ENCODE peak calls at places on chromosomes 6 and 20, in ten cellular contexts. D, K, H, X, O, A, N, M, R and G are unnamed samples.

GRCh38 chr6:7542878-7543394 is 1.5 kb downstream of the DSP start:
- DNase-seq in D (no peak), K (peak), H (peak), X (no peak), O (peak), A (peak), N (peak), M (peak), R (no peak), G (peak)

GRCh38 chr20:58349586-58349985 is 39.4 kb upstream of the VAPB start:
- DNase-seq in D (no peak), K (no peak), H (no peak), X (no peak), O (peak), A (no peak), N (no peak), M (no peak), R (no peak), G (no peak)

GRCh38 chr20:25336561-25337422 is 53.8 kb downstream of the ABHD12 start:
- DNase-seq in D (no peak), K (peak), H (no peak), X (no peak), O (peak), A (no peak), N (no peak), M (no peak), R (no peak), G (no peak)

GRCh38 chr6:56958481-56958880 is 3.6 kb downstream of the BEND6 start:
- DNase-seq in D (no peak), K (no peak), H (no peak), X (no peak), O (no peak), A (no peak), N (no peak), M (no peak), R (no peak), G (no peak)

GRCh38 chr6:101640131-101640530 is 246.6 kb downstream of the GRIK2 start:
- DNase-seq in D (no peak), K (no peak), H (no peak), X (no peak), O (no peak), A (no peak), N (no peak), M (no peak), R (no peak), G (no peak)

GRCh38 chr6:157300436-157300835 is 22.9 kb downstream of the TMEM242 start:
- DNase-seq in D (no peak), K (no peak), H (no peak), X (no peak), O (no peak), A (no peak), N (no peak), M (no peak), R (no peak), G (no peak)

GRCh38 chr20:35891375-35891774 is 62.9 kb downstream of the SCAND1 start:
- DNase-seq in D (no peak), K (no peak), H (no peak), X (no peak), O (no peak), A (no peak), N (no peak), M (no peak), R (no peak), G (no peak)

GRCh38 chr20:19858972-19859371 is 100.9 kb downstream of the RIN2 start:
- DNase-seq in D (no peak), K (no peak), H (no peak), X (peak), O (no peak), A (no peak), N (no peak), M (no peak), R (no peak), G (no peak)

GRCh38 chr6:149990672-149991402 is 27.1 kb downstream of the ULBP1 start:
- DNase-seq in D (no peak), K (no peak), H (no peak), X (peak), O (no peak), A (peak), N (peak), M (no peak), R (peak), G (peak)

GRCh38 chr6:3032986-3033385 is 33.3 kb downstream of the NQO2 start:
- DNase-seq in D (no peak), K (no peak), H (no peak), X (no peak), O (no peak), A (no peak), N (no peak), M (no peak), R (no peak), G (peak)

GRCh38 chr20:2688041-2688591 is 4.5 kb upstream of the EBF4 start:
- DNase-seq in D (peak), K (no peak), H (no peak), X (peak), O (no peak), A (peak), N (no peak), M (no peak), R (peak), G (peak)

GRCh38 chr6:2949121-2949520 is 22.2 kb downstream of the SERPINB6 start:
- DNase-seq in D (no peak), K (no peak), H (no peak), X (no peak), O (no peak), A (no peak), N (no peak), M (no peak), R (no peak), G (no peak)

GRCh38 chr6:145895802-145896201 is 68.4 kb downstream of the SHPRH start:
- DNase-seq in D (no peak), K (no peak), H (no peak), X (no peak), O (peak), A (no peak), N (no peak), M (no peak), R (no peak), G (no peak)

GRCh38 chr6:40999498-41000070 is 39.4 kb downstream of the UNC5CL start:
- DNase-seq in D (no peak), K (peak), H (peak), X (no peak), O (no peak), A (no peak), N (peak), M (no peak), R (peak), G (peak)

GRCh38 chr6:163356324-163356723 is 58.2 kb upstream of the QKI start:
- DNase-seq in D (peak), K (no peak), H (no peak), X (peak), O (peak), A (no peak), N (no peak), M (no peak), R (no peak), G (no peak)

GRCh38 chr6:104575536-104575935 is 284.2 kb downstream of the HACE1 start:
- DNase-seq in D (no peak), K (no peak), H (no peak), X (no peak), O (no peak), A (no peak), N (no peak), M (no peak), R (no peak), G (no peak)

GRCh38 chr6:26103141-26103769 is 16.0 kb downstream of the HFE start:
- DNase-seq in D (no peak), K (no peak), H (no peak), X (no peak), O (peak), A (no peak), N (no peak), M (no peak), R (no peak), G (peak)

GRCh38 chr6:138188278-138188923 is 26.7 kb downstream of the ARFGEF3 start:
- DNase-seq in D (no peak), K (no peak), H (peak), X (no peak), O (no peak), A (no peak), N (peak), M (no peak), R (no peak), G (peak)

GRCh38 chr6:110337481-110337880 is 20.7 kb downstream of the METTL24 start:
- DNase-seq in D (no peak), K (no peak), H (no peak), X (no peak), O (no peak), A (no peak), N (no peak), M (no peak), R (no peak), G (no peak)

GRCh38 chr6:28269492-28269891 is 2.5 kb downstream of the ZSCAN26 start:
- DNase-seq in D (no peak), K (no peak), H (no peak), X (no peak), O (peak), A (no peak), N (no peak), M (no peak), R (no peak), G (no peak)

GRCh38 chr6:164184410-164184809 is 769.9 kb downstream of the QKI start:
- DNase-seq in D (no peak), K (no peak), H (no peak), X (no peak), O (no peak), A (no peak), N (no peak), M (no peak), R (no peak), G (no peak)

GRCh38 chr6:100685747-100686146 is 195.4 kb downstream of the ASCC3 start:
- DNase-seq in D (no peak), K (no peak), H (no peak), X (no peak), O (no peak), A (no peak), N (no peak), M (no peak), R (no peak), G (no peak)

GRCh38 chr20:57795347-57795697 is 85.5 kb upstream of the PMEPA1 start:
- DNase-seq in D (no peak), K (no peak), H (no peak), X (no peak), O (no peak), A (no peak), N (no peak), M (no peak), R (no peak), G (no peak)

GRCh38 chr6:30744054-30744805 is at the start of gene IER3:
- DNase-seq in D (peak), K (peak), H (peak), X (peak), O (peak), A (peak), N (peak), M (peak), R (peak), G (peak)